ENCODE peak calls at places on chromosomes 12 and 14, in eight cellular contexts. F, I, J, Q, H, L, S and O are unnamed samples.

GRCh38 chr14:30874999-30875787 is 834 bp downstream of the COCH start:
- DNase-seq in F (no peak), I (no peak), J (no peak), Q (no peak), H (no peak), L (no peak), S (no peak), O (no peak)

GRCh38 chr12:6547987-6548386 is 7.9 kb downstream of the IFFO1 start:
- DNase-seq in F (peak), I (peak), J (no peak), Q (no peak), H (no peak), L (peak), S (no peak), O (peak)

GRCh38 chr14:103021817-103022668 is 35.3 kb downstream of the CDC42BPB start:
- DNase-seq in F (no peak), I (peak), J (no peak), Q (no peak), H (no peak), L (no peak), S (no peak), O (peak)

GRCh38 chr14:68143341-68143807 is 323.8 kb downstream of the RAD51B start:
- DNase-seq in F (no peak), I (no peak), J (peak), Q (no peak), H (peak), L (peak), S (no peak), O (peak)

GRCh38 chr14:68638056-68638816 is 154.6 kb downstream of the ZFP36L1 start:
- DNase-seq in F (no peak), I (no peak), J (no peak), Q (no peak), H (peak), L (no peak), S (no peak), O (no peak)

GRCh38 chr14:24693353-24693737 is 59.4 kb upstream of the GZMB start:
- DNase-seq in F (no peak), I (no peak), J (no peak), Q (no peak), H (no peak), L (no peak), S (no peak), O (no peak)

GRCh38 chr14:50801706-50802105 is 29.3 kb downstream of the NIN start:
- DNase-seq in F (no peak), I (peak), J (no peak), Q (no peak), H (no peak), L (peak), S (no peak), O (peak)

GRCh38 chr12:4355843-4356327 is 23.6 kb downstream of the FGF23 start:
- DNase-seq in F (no peak), I (peak), J (peak), Q (peak), H (no peak), L (no peak), S (peak), O (peak)

GRCh38 chr14:78705989-78706388 is 535.8 kb downstream of the NRXN3 start:
- DNase-seq in F (no peak), I (no peak), J (no peak), Q (no peak), H (no peak), L (no peak), S (no peak), O (no peak)

GRCh38 chr14:52551696-52552062 is 626 bp downstream of the TXNDC16 start:
- DNase-seq in F (no peak), I (peak), J (peak), Q (no peak), H (no peak), L (peak), S (no peak), O (peak)

GRCh38 chr12:57467212-57467874 is 7.8 kb downstream of the GLI1 start:
- DNase-seq in F (no peak), I (no peak), J (no peak), Q (no peak), H (no peak), L (no peak), S (no peak), O (no peak)

GRCh38 chr14:68733086-68733621 is 59.7 kb downstream of the ZFP36L1 start:
- DNase-seq in F (no peak), I (no peak), J (no peak), Q (no peak), H (no peak), L (no peak), S (no peak), O (no peak)

GRCh38 chr14:96965885-96966595 is 168.9 kb downstream of the VRK1 start:
- DNase-seq in F (no peak), I (no peak), J (no peak), Q (no peak), H (no peak), L (no peak), S (no peak), O (no peak)

GRCh38 chr12:14619731-14620501 is 52.2 kb upstream of the PLBD1 start:
- DNase-seq in F (no peak), I (no peak), J (peak), Q (no peak), H (no peak), L (no peak), S (no peak), O (no peak)

GRCh38 chr14:92625213-92625612 is 111.6 kb downstream of the RIN3 start:
- DNase-seq in F (peak), I (peak), J (no peak), Q (no peak), H (no peak), L (peak), S (no peak), O (peak)

GRCh38 chr12:2212971-2213869 is 160.4 kb downstream of the CACNA1C start:
- DNase-seq in F (no peak), I (no peak), J (no peak), Q (no peak), H (no peak), L (peak), S (no peak), O (no peak)

GRCh38 chr12:123614531-123614930 is 12.6 kb downstream of the DDX55 start:
- DNase-seq in F (no peak), I (no peak), J (no peak), Q (no peak), H (peak), L (no peak), S (no peak), O (peak)

GRCh38 chr12:50618864-50619609 is 114.3 kb downstream of the DIP2B start:
- DNase-seq in F (no peak), I (peak), J (no peak), Q (no peak), H (no peak), L (peak), S (no peak), O (peak)

GRCh38 chr12:57087689-57088441 is 1.0 kb upstream of the NAB2 start:
- DNase-seq in F (peak), I (peak), J (peak), Q (peak), H (peak), L (peak), S (no peak), O (peak)

GRCh38 chr14:102188187-102188586 is 48.5 kb downstream of the WDR20 start:
- DNase-seq in F (no peak), I (no peak), J (no peak), Q (no peak), H (no peak), L (no peak), S (no peak), O (no peak)

GRCh38 chr12:48445538-48445937 is 26.8 kb upstream of the ANP32D start:
- DNase-seq in F (no peak), I (no peak), J (no peak), Q (no peak), H (no peak), L (no peak), S (no peak), O (no peak)

GRCh38 chr12:92927055-92927435 is 2.0 kb downstream of the EEA1 start:
- DNase-seq in F (no peak), I (peak), J (no peak), Q (peak), H (peak), L (no peak), S (no peak), O (peak)

GRCh38 chr12:32504626-32505025 is 105.3 kb downstream of the FGD4 start:
- DNase-seq in F (no peak), I (no peak), J (no peak), Q (no peak), H (no peak), L (no peak), S (no peak), O (no peak)
- H3K4me3 ChIP-seq in F (no peak), I (no peak), J (no peak), Q (no peak), H (peak), L (no peak), S (peak), O (no peak)

GRCh38 chr12:67665679-67666078 is 17.1 kb downstream of the DYRK2 start:
- DNase-seq in F (no peak), I (no peak), J (no peak), Q (no peak), H (no peak), L (no peak), S (no peak), O (no peak)

GRCh38 chr12:67659296-67659695 is 10.8 kb downstream of the DYRK2 start:
- DNase-seq in F (no peak), I (no peak), J (no peak), Q (no peak), H (no peak), L (no peak), S (no peak), O (no peak)

GRCh38 chr12:67661311-67662011 is 12.9 kb downstream of the DYRK2 start:
- DNase-seq in F (no peak), I (no peak), J (no peak), Q (no peak), H (no peak), L (peak), S (no peak), O (peak)

GRCh38 chr12:67666605-67667004 is 18.1 kb downstream of the DYRK2 start:
- DNase-seq in F (no peak), I (no peak), J (no peak), Q (no peak), H (no peak), L (no peak), S (no peak), O (no peak)

DNA sequence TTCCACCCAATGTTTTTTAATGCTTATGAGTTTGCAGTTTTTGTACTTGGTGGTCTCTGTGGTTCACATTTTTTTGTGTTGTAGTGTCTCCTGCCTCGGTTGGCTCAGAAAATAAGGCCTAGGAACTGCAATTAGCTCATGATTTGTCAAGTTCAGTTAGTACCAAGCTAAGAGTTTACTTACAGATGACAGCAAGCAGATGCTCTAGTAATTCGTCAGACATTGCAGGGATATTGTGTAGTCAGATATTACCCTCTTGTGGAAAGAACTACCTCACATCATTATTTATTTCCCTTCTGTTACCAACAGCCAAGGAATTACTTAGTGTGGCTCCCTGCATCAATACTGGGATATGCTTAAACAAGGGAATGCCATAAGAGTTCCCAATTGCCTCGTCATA is 14.6 kb downstream of the DYRK2 start:
- DNase-seq in F (peak), I (no peak), J (no peak), Q (no peak), H (no peak), L (peak), S (no peak), O (peak)
- TF ChIP-seq CTCF in F (peak), I (no peak), J (no peak), Q (no peak), H (no peak), L (no peak), S (no peak), O (no peak)

GRCh38 chr12:114691810-114692557 is 8.0 kb upstream of the TBX3 start:
- DNase-seq in F (no peak), I (no peak), J (no peak), Q (no peak), H (no peak), L (no peak), S (no peak), O (no peak)
- H3K4me3 ChIP-seq in F (peak), I (no peak), J (no peak), Q (no peak), H (peak), L (peak), S (peak), O (peak)

GRCh38 chr14:22221508-22221907 is 367.5 kb downstream of the DAD1 start:
- DNase-seq in F (no peak), I (peak), J (no peak), Q (no peak), H (no peak), L (no peak), S (no peak), O (peak)

GRCh38 chr14:22218729-22219128 is 370.3 kb downstream of the DAD1 start:
- DNase-seq in F (no peak), I (no peak), J (no peak), Q (peak), H (no peak), L (no peak), S (no peak), O (no peak)

GRCh38 chr14:22225526-22226133 is 363.4 kb downstream of the DAD1 start:
- DNase-seq in F (peak), I (peak), J (no peak), Q (no peak), H (no peak), L (peak), S (no peak), O (peak)

GRCh38 chr14:22226381-22226780 is 362.6 kb downstream of the DAD1 start:
- DNase-seq in F (no peak), I (peak), J (no peak), Q (peak), H (no peak), L (no peak), S (no peak), O (no peak)

GRCh38 chr14:22220427-22220826 is 368.6 kb downstream of the DAD1 start:
- DNase-seq in F (peak), I (no peak), J (no peak), Q (no peak), H (no peak), L (peak), S (no peak), O (peak)
- TF ChIP-seq CTCF in F (peak), I (peak), J (no peak), Q (no peak), H (no peak), L (peak), S (peak), O (no peak)

DNA sequence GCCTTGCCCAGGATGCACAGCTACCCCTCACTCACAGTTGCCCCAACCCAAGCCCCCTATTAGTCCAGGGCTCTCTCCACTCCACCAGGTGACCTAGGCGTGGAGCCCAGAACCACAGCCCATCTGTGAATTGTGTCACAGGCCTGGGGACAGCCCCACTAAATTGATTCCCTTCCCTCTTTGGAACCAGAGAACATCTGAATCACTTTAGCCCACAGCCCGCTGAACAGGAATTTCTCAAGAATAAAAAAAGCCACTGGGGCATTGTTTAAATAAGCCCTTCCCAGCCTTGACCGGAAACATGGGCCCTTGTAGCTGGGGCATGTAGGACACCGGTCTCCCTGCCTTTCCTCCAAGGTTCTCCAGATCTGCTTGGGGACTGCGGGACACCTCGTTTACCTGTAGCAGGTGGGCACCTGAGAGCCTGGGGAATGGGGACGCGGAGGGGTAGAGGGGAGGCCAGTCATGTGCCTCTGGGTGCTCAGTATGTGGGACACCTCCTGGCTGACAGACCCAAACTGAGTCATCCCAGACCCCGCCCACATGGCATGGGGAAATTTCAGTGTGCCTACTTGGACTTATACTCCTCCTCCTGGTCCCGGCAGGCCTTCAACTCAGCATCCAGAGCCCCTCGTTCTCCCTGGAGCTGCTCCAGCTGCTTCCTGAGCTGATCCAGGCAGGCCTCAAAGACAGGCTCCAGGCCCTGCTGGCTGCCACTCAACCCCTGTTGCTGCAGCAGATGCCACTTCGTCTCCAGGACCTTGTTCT is 1.3 kb downstream of the KRT78 start:
- DNase-seq in F (no peak), I (no peak), J (no peak), Q (no peak), H (peak), L (peak), S (no peak), O (peak)
- H3K4me3 ChIP-seq in F (no peak), I (no peak), J (no peak), Q (no peak), H (no peak), L (no peak), S (no peak), O (no peak)